ENCODE peak calls at places on chromosomes 11 and 22, in five cellular contexts. K is IMR-90, G is GM12878, O is HepG2, E is K562. Q is an unnamed sample.

GRCh38 chr22:44057411-44057987 is 33.4 kb downstream of the PARVB start:
- DNase-seq in O (no peak), G (no peak), E (no peak), K (no peak), Q (no peak)

GRCh38 chr11:71283960-71284359 is 31.6 kb upstream of the SHANK2 start:
- DNase-seq in O (peak; percentile 62), G (no peak), E (no peak), K (no peak), Q (no peak)

GRCh38 chr11:63763506-63764200 is 4.9 kb downstream of the ZFTA start:
- DNase-seq in E (no peak), O (no peak), K (no peak), G (no peak), Q (no peak)

GRCh38 chr11:75768909-75769771 is 562 bp downstream of the DGAT2 start:
- DNase-seq in K (no peak), O (no peak), E (no peak), G (no peak), Q (no peak)

GRCh38 chr11:82871646-82872045 is 28.6 kb downstream of the PRCP start:
- DNase-seq in K (no peak), E (no peak), O (no peak), G (no peak), Q (no peak)

GRCh38 chr11:70625921-70626518 is 227.7 kb downstream of the CTTN start:
- DNase-seq in G (no peak), E (no peak), K (no peak), O (no peak), Q (no peak)

GRCh38 chr22:36026741-36027140 is 1.9 kb downstream of the RBFOX2 start:
- DNase-seq in E (no peak), O (no peak), K (peak; percentile 60), G (no peak), Q (no peak)

GRCh38 chr11:23897453-23898289 is 599.2 kb upstream of the LUZP2 start:
- DNase-seq in O (no peak), G (no peak), K (peak; percentile 94), E (no peak), Q (no peak)

GRCh38 chr11:74011360-74012071 is 2.6 kb upstream of the UCP3 start:
- DNase-seq in E (peak; percentile 72), K (peak; percentile 38), G (peak; percentile 79), O (no peak), Q (no peak)

GRCh38 chr11:59708537-59708936 is 5.1 kb downstream of the OR10V1 start:
- DNase-seq in K (peak; percentile 24), E (no peak), O (no peak), G (no peak), Q (no peak)

GRCh38 chr11:69915501-69916250 is 96.5 kb upstream of the FGF3 start:
- DNase-seq in G (no peak), E (peak; percentile 81), O (peak; percentile 41), K (peak; percentile 76), Q (peak; percentile 60)

GRCh38 chr22:23302171-23303002 is 122.1 kb downstream of the BCR start:
- DNase-seq in K (no peak), O (no peak), E (peak; percentile 25), G (no peak), Q (no peak)

GRCh38 chr22:29073618-29074275 is 912 bp downstream of the KREMEN1 start:
- DNase-seq in K (no peak), O (peak; percentile 54), G (no peak), E (peak; percentile 46), Q (no peak)

GRCh38 chr11:58490827-58491226 is 17.1 kb downstream of the OR5B21 start:
- DNase-seq in O (no peak), G (no peak), E (no peak), K (no peak), Q (no peak)

GRCh38 chr22:26681395-26681821 is 24.0 kb downstream of the MIAT start:
- DNase-seq in G (no peak), O (no peak), K (peak; percentile 67), E (no peak), Q (no peak)

GRCh38 chr22:48712558-48712957 is 1115.1 kb downstream of the BRD1 start:
- DNase-seq in E (no peak), O (no peak), K (no peak), G (no peak), Q (no peak)

GRCh38 chr22:24950272-24950902 is 2.1 kb upstream of the KIAA1671 start:
- DNase-seq in K (peak; percentile 8), G (no peak), E (no peak), O (peak; percentile 20), Q (no peak)

GRCh38 chr11:73869234-73869949 is 7.3 kb downstream of the COA4 start:
- DNase-seq in K (peak; percentile 6), E (no peak), G (no peak), O (no peak), Q (no peak)

GRCh38 chr11:133947298-133947905 is 9.4 kb downstream of the IGSF9B start:
- DNase-seq in G (no peak), O (peak; percentile 20), K (peak; percentile 23), E (peak; percentile 28), Q (no peak)

GRCh38 chr22:28019881-28020861 is 101.1 kb upstream of the PITPNB start:
- DNase-seq in G (no peak), E (peak; percentile 78), K (peak; percentile 60), O (peak; percentile 30), Q (peak; percentile 21)

GRCh38 chr11:32829680-32830412 is at the start of gene PRRG4:
- DNase-seq in E (no peak), K (peak; percentile 16), G (no peak), O (no peak), Q (no peak)

GRCh38 chr22:27416553-27417427 is 384.8 kb downstream of the MN1 start:
- DNase-seq in O (no peak), G (no peak), E (no peak), K (peak; percentile 88), Q (no peak)

GRCh38 chr11:115929618-115930129 is 425.5 kb upstream of the CADM1 start:
- DNase-seq in K (no peak), G (peak; percentile 94), E (no peak), O (no peak), Q (no peak)

GRCh38 chr11:7904910-7905309 is 26.2 kb downstream of the OR10A6 start:
- DNase-seq in K (peak; percentile 69), G (no peak), E (no peak), O (no peak), Q (no peak)

GRCh38 chr11:23423656-23424055 is 563.4 kb upstream of the CCDC179 start:
- DNase-seq in K (no peak), O (no peak), G (no peak), E (no peak), Q (no peak)

GRCh38 chr22:40404251-40405177 is 34.1 kb downstream of the SGSM3 start:
- DNase-seq in E (no peak), G (no peak), K (no peak), O (no peak), Q (no peak)

GRCh38 chr11:72700026-72700610 is 25.9 kb upstream of the PDE2A start:
- DNase-seq in K (peak; percentile 52), O (no peak), E (no peak), G (no peak), Q (no peak)

GRCh38 chr11:27304514-27304913 is 58.5 kb downstream of the CCDC34 start:
- DNase-seq in K (no peak), E (no peak), G (no peak), O (no peak), Q (no peak)

GRCh38 chr11:12126352-12127019 is 16.1 kb downstream of the MICAL2 start:
- DNase-seq in K (peak; percentile 93), E (peak; percentile 36), G (no peak), O (no peak), Q (no peak)

GRCh38 chr11:74671520-74672196 is 59.6 kb downstream of the CHRDL2 start:
- DNase-seq in K (peak; percentile 86), O (no peak), G (no peak), E (no peak), Q (no peak)

GRCh38 chr11:130313383-130314183 is 1.1 kb downstream of the ZBTB44 start:
- DNase-seq in O (no peak), G (no peak), K (peak; percentile 3), E (peak; percentile 8), Q (no peak)

GRCh38 chr11:130314749-130315285 is at the start of gene ZBTB44:
- DNase-seq in G (peak; percentile 74), E (peak; percentile 92), O (peak; percentile 76), K (peak; percentile 85), Q (peak; percentile 72)

GRCh38 chr11:130314184-130314748 is 451 bp downstream of the ZBTB44 start:
- DNase-seq in G (no peak), K (peak; percentile 1), E (peak; percentile 82), O (peak; percentile 20), Q (peak; percentile 10)

GRCh38 chr11:130318031-130318673 is 3.4 kb upstream of the ZBTB44 start:
- DNase-seq in K (no peak), E (no peak), O (peak; percentile 41), G (no peak), Q (no peak)

GRCh38 chr11:130315354-130315970 is 745 bp upstream of the ZBTB44 start:
- DNase-seq in K (no peak), O (no peak), G (no peak), E (peak; percentile 14), Q (no peak)
- TF ChIP-seq CEBPB in K (no peak), O (no peak), G (no peak), E (no peak), Q (no peak)

GRCh38 chr11:111560785-111561184 is 20.3 kb downstream of the LAYN start:
- DNase-seq in E (no peak), O (no peak), G (no peak), K (no peak), Q (no peak)
- H3K27ac ChIP-seq in E (no peak overlapping the region), O (no peak overlapping the region), G (no peak overlapping the region), K (peak overlapping the region; percentile 75), Q (no peak overlapping the region)

GRCh38 chr11:67434395-67434881 is 3.0 kb downstream of the PTPRCAP start:
- DNase-seq in O (no peak), E (no peak), G (no peak), K (no peak), Q (no peak)
- H4K20me1 ChIP-seq in O (no peaks in the 10 kb centered on the region), E (no peaks in the 10 kb centered on the region), G (no peaks in the 10 kb centered on the region), K (no peaks in the 10 kb centered on the region), Q (no peaks in the 10 kb centered on the region)

DNA sequence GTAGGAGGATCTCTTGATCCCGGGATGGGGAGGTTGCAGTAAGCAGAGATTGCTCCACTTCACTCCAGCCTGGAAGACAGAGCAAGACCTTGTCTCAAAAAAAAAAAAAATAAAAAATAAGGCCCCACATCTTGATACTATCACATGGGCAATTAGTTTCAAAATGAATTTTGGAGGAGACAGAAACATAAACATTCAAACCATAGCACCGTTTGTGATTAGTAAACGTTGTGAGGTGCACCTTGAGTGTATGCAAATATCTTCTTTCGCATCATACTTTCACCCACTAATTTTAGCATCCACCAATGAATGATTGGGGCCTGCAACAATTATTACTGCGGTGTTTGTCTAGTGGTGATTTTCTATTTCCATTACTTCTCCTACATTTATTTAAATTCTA is 11.0 kb upstream of the SPDYC start:
- DNase-seq in G (peak; percentile 61), K (no peak), E (no peak), O (no peak), Q (no peak)
- TF ChIP-seq CEBPB in G (no peak), K (no peak), E (no peak), O (no peak), Q (no peak)

GRCh38 chr11:86696004-86696403 is 23.6 kb upstream of the ME3 start:
- DNase-seq in E (no peak), O (peak; percentile 11), G (no peak), K (peak; percentile 92), Q (peak; percentile 27)
- H3K27ac ChIP-seq in E (no peak overlapping the region), O (no peak overlapping the region), G (no peak overlapping the region), K (peak overlapping the region; percentile 32), Q (no peak overlapping the region)